ENCODE peak calls at places on chromosomes 1 and 21, in four cellular contexts. P is left colon, R is WTC11, D is G401. A is an unnamed sample.

GRCh38 chr21:45151484-45152115 is 77.2 kb downstream of the ADARB1 start:
- DNase-seq in P (no peak), R (no peak), D (no peak), A (no peak)

GRCh38 chr21:45607922-45608295 is 35.6 kb upstream of the PCBP3 start:
- DNase-seq in P (no peak), R (no peak), D (peak), A (no peak)

GRCh38 chr1:47449702-47450552 is 12.1 kb downstream of the FOXD2 start:
- DNase-seq in P (peak), R (peak), D (no peak), A (peak)

GRCh38 chr1:150763018-150763417 is 2.6 kb downstream of the CTSS start:
- DNase-seq in P (no peak), R (no peak), D (no peak), A (no peak)

GRCh38 chr1:226946841-226947240 is 6.7 kb downstream of the COQ8A start:
- DNase-seq in P (no peak), R (no peak), D (peak), A (no peak)

GRCh38 chr1:32716312-32717126 is 13.9 kb upstream of the SYNC start:
- DNase-seq in P (peak), R (peak), D (no peak), A (peak)

GRCh38 chr1:37764888-37765441 is at the start of gene EPHA10:
- DNase-seq in P (no peak), R (peak), D (peak), A (no peak)

GRCh38 chr1:171985639-171986038 is 144.3 kb downstream of the DNM3 start:
- DNase-seq in P (peak), R (no peak), D (peak), A (peak)

GRCh38 chr1:58592521-58593134 is 15.6 kb upstream of the TACSTD2 start:
- DNase-seq in P (no peak), R (no peak), D (no peak), A (no peak)

GRCh38 chr1:181142096-181143043 is 53.9 kb downstream of the IER5 start:
- DNase-seq in P (peak), R (peak), D (peak), A (peak)

GRCh38 chr1:13801711-13802486 is 101.9 kb downstream of the PRDM2 start:
- DNase-seq in P (peak), R (no peak), D (no peak), A (no peak)

GRCh38 chr1:240342251-240342625 is 250.6 kb downstream of the FMN2 start:
- DNase-seq in P (no peak), R (no peak), D (no peak), A (no peak)

GRCh38 chr1:16903054-16903453 is 7.3 kb downstream of the RNU1-2 start:
- DNase-seq in P (no peak), R (no peak), D (no peak), A (no peak)

GRCh38 chr1:93419344-93419743 is 28.6 kb upstream of the FNBP1L start:
- DNase-seq in P (no peak), R (no peak), D (no peak), A (no peak)

GRCh38 chr1:201562257-201562656 is 23.3 kb downstream of the NAV1 start:
- DNase-seq in P (no peak), R (no peak), D (no peak), A (no peak)

GRCh38 chr21:36768496-36768895 is 69.6 kb downstream of the SIM2 start:
- DNase-seq in P (no peak), R (no peak), D (peak), A (no peak)

GRCh38 chr21:14358775-14359174 is 24.2 kb downstream of the HSPA13 start:
- DNase-seq in P (no peak), R (no peak), D (no peak), A (no peak)

GRCh38 chr1:247332215-247332900 is 691 bp upstream of the ZNF496 start:
- DNase-seq in P (peak), R (peak), D (peak), A (peak)

GRCh38 chr1:204190212-204191211 is 5.8 kb downstream of the KISS1 start:
- DNase-seq in P (peak), R (peak), D (no peak), A (peak)

GRCh38 chr21:14010729-14011128 is 200.0 kb downstream of the LIPI start:
- DNase-seq in P (no peak), R (no peak), D (no peak), A (no peak)

GRCh38 chr1:178091986-178092745 is 1.7 kb upstream of the RASAL2 start:
- DNase-seq in P (no peak), R (no peak), D (no peak), A (no peak)

GRCh38 chr1:53381790-53382401 is 54.0 kb upstream of the LRP8 start:
- DNase-seq in P (no peak), R (no peak), D (no peak), A (no peak)

GRCh38 chr1:33043267-33044090 is 6.8 kb upstream of the AK2 start:
- DNase-seq in P (no peak), R (no peak), D (no peak), A (no peak)

GRCh38 chr1:53738205-53739108 is 507 bp downstream of the GLIS1 start:
- DNase-seq in P (peak), R (peak), D (no peak), A (no peak)

GRCh38 chr1:13801232-13801631 is 101.2 kb downstream of the PRDM2 start:
- DNase-seq in P (peak), R (no peak), D (no peak), A (no peak)

GRCh38 chr1:85612704-85613361 is 32.3 kb downstream of the CCN1 start:
- DNase-seq in P (no peak), R (no peak), D (peak), A (peak)

GRCh38 chr1:6601049-6601864 is 1.4 kb downstream of the KLHL21 start:
- DNase-seq in P (peak), R (peak), D (peak), A (peak)

GRCh38 chr1:9689971-9690381 is 38.4 kb downstream of the PIK3CD start:
- DNase-seq in P (peak), R (peak), D (peak), A (no peak)

GRCh38 chr1:31605908-31606427 is 11.5 kb upstream of the HCRTR1 start:
- DNase-seq in P (no peak), R (no peak), D (no peak), A (no peak)

GRCh38 chr21:28704746-28705145 is 287.9 kb downstream of the LTN1 start:
- DNase-seq in P (no peak), R (no peak), D (peak), A (no peak)

GRCh38 chr1:82706741-82707140 is 906.0 kb downstream of the ADGRL2 start:
- DNase-seq in P (no peak), R (no peak), D (no peak), A (no peak)

GRCh38 chr21:41923641-41924342 is 30.0 kb downstream of the C2CD2 start:
- DNase-seq in P (no peak), R (no peak), D (no peak), A (no peak)

GRCh38 chr1:109190189-109190588 is 23.5 kb upstream of the SARS1 start:
- DNase-seq in P (no peak), R (no peak), D (no peak), A (no peak)

GRCh38 chr21:44432841-44433790 is 22.2 kb upstream of the LRRC3 start:
- DNase-seq in P (no peak), R (no peak), D (peak), A (no peak)

GRCh38 chr1:94698759-94699502 is 121.2 kb upstream of the SLC44A3 start:
- DNase-seq in P (no peak), R (no peak), D (no peak), A (no peak)

GRCh38 chr1:229572286-229572685 is 13.8 kb upstream of the ABCB10 start:
- DNase-seq in P (no peak), R (no peak), D (no peak), A (no peak)

GRCh38 chr1:54323324-54323739 is 82.9 kb downstream of the SSBP3 start:
- DNase-seq in P (peak), R (peak), D (no peak), A (peak)

GRCh38 chr21:29030909-29031308 is 6.4 kb downstream of the USP16 start:
- DNase-seq in P (no peak), R (no peak), D (no peak), A (no peak)

GRCh38 chr1:236535656-236536293 is 12.0 kb downstream of the LGALS8 start:
- DNase-seq in P (no peak), R (no peak), D (no peak), A (no peak)

A was measured in HuH-7.